ENCODE peak calls at places on chromosome 20, in six cellular contexts. P is astrocyte, D is foreskin fibroblast, C is HFFc6, A is K562, Z is GM13976. S is an unnamed sample.
A peak's percentile ranks its signal among the peaks of the same experiment; 100 is the strongest.

GRCh38 chr20:16011061-16011460 is 562.2 kb downstream of the KIF16B start:
- DNase-seq in P (no peak), D (no peak), C (no peak), A (no peak), Z (no peak), S (no peak)

GRCh38 chr20:39897058-39897457 is 792.0 kb downstream of the MAFB start:
- DNase-seq in P (peak; percentile 97), D (peak; percentile 87), C (peak; percentile 1), A (no peak), Z (no peak), S (no peak)

GRCh38 chr20:9611921-9612320 is 97.5 kb downstream of the LAMP5 start:
- DNase-seq in P (no peak), D (no peak), C (no peak), A (no peak), Z (no peak), S (no peak)

GRCh38 chr20:57661201-57662027 is 41.2 kb upstream of the ZBP1 start:
- DNase-seq in P (no peak), D (no peak), C (no peak), A (no peak), Z (peak; percentile 26), S (peak; percentile 2)

GRCh38 chr20:17369506-17369905 is 142.7 kb downstream of the PCSK2 start:
- DNase-seq in P (no peak), D (no peak), C (no peak), A (no peak), Z (no peak), S (no peak)

GRCh38 chr20:19885981-19886665 is 128.1 kb downstream of the RIN2 start:
- DNase-seq in P (peak; percentile 47), D (no peak), C (peak; percentile 51), A (no peak), Z (no peak), S (no peak)

GRCh38 chr20:62178316-62179161 is 4.3 kb upstream of the MTG2 start:
- DNase-seq in P (no peak), D (no peak), C (no peak), A (no peak), Z (no peak), S (no peak)

GRCh38 chr20:42432485-42432884 is 757.2 kb downstream of the PTPRT start:
- DNase-seq in P (no peak), D (no peak), C (no peak), A (no peak), Z (no peak), S (no peak)

GRCh38 chr20:62400021-62400420 is 7.1 kb downstream of the CABLES2 start:
- DNase-seq in P (no peak), D (no peak), C (no peak), A (no peak), Z (no peak), S (no peak)

GRCh38 chr20:60115452-60115851 is 157.2 kb downstream of the CDH26 start:
- DNase-seq in P (no peak), D (peak; percentile 14), C (no peak), A (no peak), Z (no peak), S (no peak)

GRCh38 chr20:58086763-58087566 is 141.5 kb downstream of the ANKRD60 start:
- DNase-seq in P (no peak), D (no peak), C (peak; percentile 26), A (peak; percentile 54), Z (peak; percentile 58), S (peak; percentile 55)

GRCh38 chr20:7760261-7761048 is 179.8 kb downstream of the HAO1 start:
- DNase-seq in P (peak; percentile 77), D (no peak), C (no peak), A (no peak), Z (no peak), S (no peak)

GRCh38 chr20:57627972-57628650 is 7.9 kb upstream of the ZBP1 start:
- DNase-seq in P (no peak), D (peak; percentile 64), C (peak; percentile 13), A (no peak), Z (peak; percentile 37), S (no peak)

GRCh38 chr20:36607586-36608387 is 2.2 kb downstream of the RAB5IF start:
- DNase-seq in P (no peak), D (no peak), C (no peak), A (no peak), Z (no peak), S (no peak)

GRCh38 chr20:23013429-23013828 is 21.7 kb upstream of the SSTR4 start:
- DNase-seq in P (no peak), D (no peak), C (no peak), A (no peak), Z (no peak), S (no peak)

GRCh38 chr20:17768267-17768666 is 68.5 kb downstream of the BANF2 start:
- DNase-seq in P (no peak), D (no peak), C (no peak), A (no peak), Z (no peak), S (no peak)

GRCh38 chr20:11585752-11586352 is 331.8 kb upstream of the BTBD3 start:
- DNase-seq in P (peak; percentile 1), D (peak; percentile 3), C (peak; percentile 1), A (no peak), Z (no peak), S (no peak)

GRCh38 chr20:62723351-62723750 is 14.7 kb downstream of the NTSR1 start:
- DNase-seq in P (peak; percentile 61), D (no peak), C (no peak), A (no peak), Z (no peak), S (no peak)

GRCh38 chr20:58542411-58543095 is 27.4 kb upstream of the APCDD1L start:
- DNase-seq in P (peak; percentile 55), D (no peak), C (no peak), A (peak; percentile 32), Z (no peak), S (peak; percentile 32)

GRCh38 chr20:34066476-34067090 is 45.5 kb downstream of the EIF2S2 start:
- DNase-seq in P (no peak), D (no peak), C (peak; percentile 50), A (no peak), Z (no peak), S (no peak)

GRCh38 chr20:63344616-63345327 is 16.4 kb downstream of the CHRNA4 start:
- DNase-seq in P (no peak), D (peak; percentile 14), C (no peak), A (no peak), Z (no peak), S (no peak)

GRCh38 chr20:23050847-23051627 is 1.6 kb upstream of the THBD start:
- DNase-seq in P (peak; percentile 48), D (peak; percentile 72), C (peak; percentile 35), A (peak; percentile 69), Z (peak; percentile 68), S (peak; percentile 88)

GRCh38 chr20:46051556-46052323 is 22.7 kb downstream of the SLC12A5 start:
- DNase-seq in P (no peak), D (no peak), C (no peak), A (no peak), Z (no peak), S (no peak)

GRCh38 chr20:8331740-8332412 is 199.8 kb downstream of the PLCB1 start:
- DNase-seq in P (peak; percentile 80), D (peak; percentile 83), C (peak; percentile 36), A (no peak), Z (no peak), S (no peak)

GRCh38 chr20:36812601-36813000 is 39.0 kb upstream of the DSN1 start:
- DNase-seq in P (no peak), D (no peak), C (no peak), A (no peak), Z (no peak), S (no peak)

GRCh38 chr20:59207742-59208357 is 44.2 kb downstream of the ZNF831 start:
- DNase-seq in P (no peak), D (no peak), C (peak; percentile 10), A (peak; percentile 72), Z (peak; percentile 88), S (peak; percentile 46)

GRCh38 chr20:4011226-4011975 is 4.0 kb downstream of the RNF24 start:
- DNase-seq in P (no peak), D (no peak), C (no peak), A (no peak), Z (no peak), S (no peak)
- TF ChIP-seq CTCF in P (no peak), D (no peak), C (no peak), A (no peak), Z (no peak), S (no peak)

DNA sequence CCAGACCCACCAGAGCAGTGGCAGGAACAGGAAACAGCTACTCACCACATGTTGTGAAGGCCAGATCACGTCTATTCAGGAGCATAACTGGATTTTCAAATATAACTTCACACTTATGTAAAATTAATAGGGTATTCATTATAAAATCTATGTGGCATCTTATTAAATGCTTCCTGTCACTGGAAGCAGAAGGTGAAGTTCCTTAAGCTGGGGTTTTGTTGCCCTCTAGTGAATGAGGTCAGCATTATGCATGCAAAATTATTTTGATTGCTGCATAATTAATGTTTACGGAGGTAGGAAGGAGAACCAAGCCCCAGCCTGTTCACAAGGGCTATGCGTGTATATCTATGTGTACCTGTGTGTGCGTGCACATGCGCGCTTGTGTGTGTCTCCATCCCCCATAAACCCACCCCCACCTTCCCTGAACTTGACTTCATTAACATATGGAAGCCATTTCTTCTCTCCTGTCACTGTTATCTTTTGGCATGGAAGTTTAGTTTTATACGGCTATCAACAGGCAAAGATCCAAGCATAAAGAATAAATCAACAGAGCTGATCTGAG is 90.3 kb upstream of the CDH4 start:
- DNase-seq in P (no peak), D (no peak), C (peak; percentile 18), A (no peak), Z (no peak), S (no peak)
- TF ChIP-seq CTCF in P (no peak), D (peak; percentile 6), C (peak; percentile 56), A (no peak), Z (no peak), S (no peak)

GRCh38 chr20:4961746-4962145 is 39.6 kb downstream of the SLC23A2 start:
- DNase-seq in P (peak; percentile 93), D (peak; percentile 48), C (no peak), A (peak; percentile 9), Z (no peak), S (no peak)
- TF ChIP-seq CTCF in P (no peak), D (no peak), C (no peak), A (no peak), Z (no peak), S (no peak)

DNA sequence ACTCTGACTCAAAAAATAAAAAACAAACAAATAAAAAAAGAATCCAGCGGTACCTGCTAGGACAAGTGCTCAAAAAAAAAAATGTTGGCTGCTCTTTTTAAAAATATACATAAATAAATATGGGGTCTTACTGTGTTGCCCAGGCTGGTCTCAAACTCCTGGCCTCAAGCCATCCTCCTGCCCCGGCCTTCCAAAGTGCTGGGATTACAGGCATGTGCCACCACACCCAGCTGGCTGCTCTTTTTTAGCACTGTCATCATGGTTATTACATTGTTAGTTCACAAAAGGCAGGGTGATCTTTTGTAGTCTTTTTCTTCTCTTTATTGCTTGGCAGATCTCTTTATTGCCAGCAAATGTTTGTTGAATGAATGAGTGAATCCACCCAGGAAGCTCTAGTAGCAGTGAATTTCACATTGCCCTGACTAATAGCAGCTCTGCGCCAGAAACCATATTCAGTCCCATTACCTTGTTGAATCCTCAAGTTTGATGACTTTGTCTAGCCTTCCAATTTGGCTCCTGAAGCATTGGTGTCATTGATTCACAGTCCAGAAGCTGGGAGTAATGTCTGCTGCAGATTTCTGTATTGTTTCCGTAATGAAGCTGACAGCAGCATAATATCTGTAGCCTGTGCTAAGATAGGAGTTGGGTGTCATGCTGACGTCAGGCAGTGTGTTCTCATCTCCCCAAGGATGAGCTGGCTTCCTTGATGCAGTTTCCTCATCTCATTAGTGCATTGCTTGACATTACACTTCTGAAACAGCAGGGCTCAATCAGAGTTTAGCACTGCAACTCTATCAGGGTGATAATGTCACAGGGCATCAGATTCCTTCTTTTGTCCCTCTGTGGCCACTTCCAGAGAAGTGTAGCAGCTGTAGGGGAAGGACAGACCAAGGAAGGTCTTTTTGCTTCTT is 84.9 kb upstream of the TGM3 start:
- DNase-seq in P (peak; percentile 65), D (peak; percentile 85), C (peak; percentile 84), A (no peak), Z (no peak), S (no peak)
- TF ChIP-seq CTCF in P (no peak), D (peak; percentile 5), C (peak; percentile 60), A (no peak), Z (no peak), S (no peak)

GRCh38 chr20:25195014-25195961 is at the start of gene ENTPD6:
- DNase-seq in P (peak; percentile 70), D (peak; percentile 82), C (peak; percentile 67), A (peak; percentile 97), Z (peak; percentile 98), S (peak; percentile 93)
- TF ChIP-seq CTCF in P (no peak), D (no peak), C (peak; percentile 18), A (peak; percentile 18), Z (peak; percentile 2), S (no peak)

S was measured in nephron progenitor cell.